ENCODE peak calls at places on chromosomes 13 and 19, in ten cellular contexts. K is naive thymus-derived CD8-positive, alpha-beta T cell; L is coronary artery; R is AG04449; P is NCI-H226; F is mucosa of descending colon; D is NCI-H1105; J is RWPE2; E is BJ; U is aorta. I is an unnamed sample.

GRCh38 chr13:45433381-45433790 is 15.2 kb upstream of the SLC25A30 start:
- DNase-seq in K (no peak), L (no peak), R (no peak), P (no peak), F (no peak), D (no peak), J (no peak), E (no peak), U (no peak), I (no peak)

GRCh38 chr13:99264053-99264452 is 5.9 kb upstream of the GPR18 start:
- DNase-seq in K (no peak), L (no peak), R (no peak), P (no peak), F (no peak), D (no peak), J (no peak), E (no peak), U (no peak), I (peak)

GRCh38 chr19:43468354-43469159 is 3.1 kb upstream of the LYPD3 start:
- DNase-seq in K (peak), L (no peak), R (no peak), P (no peak), F (no peak), D (no peak), J (no peak), E (no peak), U (no peak), I (no peak)

GRCh38 chr13:53068841-53069520 is 40.4 kb downstream of the OLFM4 start:
- DNase-seq in K (no peak), L (no peak), R (no peak), P (no peak), F (no peak), D (no peak), J (no peak), E (no peak), U (no peak), I (peak)

GRCh38 chr13:110138700-110139036 is 168.3 kb downstream of the COL4A1 start:
- DNase-seq in K (no peak), L (peak), R (no peak), P (no peak), F (no peak), D (no peak), J (no peak), E (no peak), U (no peak), I (no peak)

GRCh38 chr19:12778020-12778904 is 2.9 kb upstream of the HOOK2 start:
- DNase-seq in K (peak), L (peak), R (no peak), P (peak), F (peak), D (peak), J (no peak), E (no peak), U (peak), I (peak)

GRCh38 chr13:91346848-91347211 is 657 bp upstream of the MIR17HG start:
- DNase-seq in K (peak), L (no peak), R (no peak), P (no peak), F (no peak), D (no peak), J (no peak), E (no peak), U (no peak), I (peak)

GRCh38 chr13:99277629-99278028 is 19.4 kb upstream of the GPR18 start:
- DNase-seq in K (no peak), L (no peak), R (no peak), P (no peak), F (no peak), D (no peak), J (no peak), E (no peak), U (no peak), I (no peak)

GRCh38 chr19:44925114-44925891 is 10.9 kb downstream of the APOC1 start:
- DNase-seq in K (no peak), L (no peak), R (no peak), P (no peak), F (peak), D (no peak), J (no peak), E (no peak), U (peak), I (no peak)

I was measured in NAMALWA.